ENCODE peak calls at places on chromosomes 2 and 18, in five cellular contexts. O, A, Q, N and X are unnamed samples.

GRCh38 chr2:101251844-101252407 is 760 bp upstream of the CNOT11 start:
- DNase-seq in O (peak; percentile 88), Q (peak; percentile 33), A (no peak), N (no peak), X (no peak)

GRCh38 chr18:48821251-48821590 is 129.5 kb downstream of the SMAD7 start:
- DNase-seq in A (no peak), O (no peak), Q (no peak), N (no peak), X (no peak)

GRCh38 chr18:46916551-46917107 is 678 bp downstream of the PIAS2 start:
- DNase-seq in N (peak; percentile 11), A (peak; percentile 7), O (peak; percentile 40), Q (peak; percentile 49), X (no peak)

GRCh38 chr18:50061876-50062517 is 132.9 kb downstream of the MYO5B start:
- DNase-seq in O (no peak), Q (no peak), N (no peak), A (no peak), X (no peak)

GRCh38 chr18:70332694-70333093 is 43.8 kb downstream of the SOCS6 start:
- DNase-seq in O (peak; percentile 77), A (no peak), Q (no peak), N (no peak), X (no peak)

GRCh38 chr2:226794751-226795171 is 4.9 kb downstream of the IRS1 start:
- DNase-seq in Q (no peak), N (no peak), A (no peak), O (peak; percentile 51), X (no peak)

GRCh38 chr18:72161686-72162085 is 382.5 kb downstream of the CBLN2 start:
- DNase-seq in N (no peak), Q (no peak), A (no peak), O (peak; percentile 91), X (no peak)

GRCh38 chr2:10079192-10079930 is 850 bp downstream of the CYS1 start:
- DNase-seq in N (no peak), A (no peak), Q (peak; percentile 12), O (peak; percentile 32), X (no peak)

GRCh38 chr2:75453696-75454095 is 107.0 kb downstream of the EVA1A start:
- DNase-seq in A (no peak), Q (no peak), O (no peak), N (no peak), X (no peak)

GRCh38 chr2:90207454-90208058 is 1516.1 kb downstream of the RPIA start:
- DNase-seq in N (no peak), Q (no peak), O (peak; percentile 1), A (no peak), X (no peak)

GRCh38 chr2:164868563-164869419 is 27.2 kb upstream of the COBLL1 start:
- DNase-seq in A (no peak), Q (no peak), N (no peak), O (no peak), X (no peak)

GRCh38 chr2:206558492-206558891 is 83.8 kb upstream of the FAM237A start:
- DNase-seq in O (no peak), A (no peak), Q (no peak), N (no peak), X (no peak)

GRCh38 chr2:216752855-216753505 is 57.6 kb upstream of the IGFBP5 start:
- DNase-seq in Q (no peak), A (no peak), N (no peak), O (no peak), X (no peak)

GRCh38 chr2:48471048-48471474 is 58.9 kb upstream of the STON1 start:
- DNase-seq in N (no peak), A (peak; percentile 18), Q (no peak), O (peak; percentile 74), X (no peak)

GRCh38 chr2:27212626-27213471 is 781 bp upstream of the SLC5A6 start:
- DNase-seq in Q (no peak), N (no peak), A (peak; percentile 2), O (peak; percentile 56), X (peak; percentile 23)

GRCh38 chr2:72955188-72956049 is 38.1 kb downstream of the EMX1 start:
- DNase-seq in A (no peak), N (no peak), Q (no peak), O (no peak), X (no peak)

GRCh38 chr2:14673351-14673875 is 40.9 kb downstream of the LRATD1 start:
- DNase-seq in Q (peak; percentile 15), O (no peak), N (no peak), A (no peak), X (no peak)

GRCh38 chr2:85468704-85469349 is 50.3 kb downstream of the SH2D6 start:
- DNase-seq in Q (peak; percentile 35), N (no peak), O (peak; percentile 63), A (no peak), X (no peak)

GRCh38 chr2:236802862-236803261 is 233.2 kb downstream of the ACKR3 start:
- DNase-seq in A (no peak), Q (no peak), O (no peak), N (no peak), X (no peak)

GRCh38 chr2:174554514-174555119 is 43.0 kb downstream of the WIPF1 start:
- DNase-seq in A (no peak), Q (no peak), O (no peak), N (no peak), X (no peak)

GRCh38 chr18:35005963-35006577 is 35.1 kb upstream of the MAPRE2 start:
- DNase-seq in A (no peak), Q (no peak), O (peak; percentile 71), N (no peak), X (no peak)

GRCh38 chr2:88074854-88075292 is 7.2 kb downstream of the SMYD1 start:
- DNase-seq in Q (no peak), A (no peak), O (peak; percentile 85), N (no peak), X (no peak)